ENCODE peak calls at places on chromosomes 6 and 20, in eight cellular contexts. O, K, Q, G, I, L, F and H are unnamed samples.

GRCh38 chr20:25376236-25376635 is 14.4 kb downstream of the ABHD12 start:
- DNase-seq in L (no peak), G (no peak), O (no peak), K (no peak), F (no peak), I (no peak), Q (no peak), H (no peak)

GRCh38 chr20:58622671-58623578 is 28.2 kb upstream of the STX16 start:
- DNase-seq in L (no peak), K (no peak), I (no peak), G (no peak), O (no peak), F (no peak), Q (no peak), H (no peak)

GRCh38 chr6:51600514-51600913 is 486.9 kb downstream of the PKHD1 start:
- DNase-seq in G (no peak), K (no peak), F (no peak), I (no peak), Q (no peak), O (no peak), L (no peak), H (no peak)

GRCh38 chr6:7085911-7086310 is 21.9 kb upstream of the RREB1 start:
- DNase-seq in Q (no peak), G (no peak), L (no peak), I (no peak), O (no peak), F (no peak), K (no peak), H (no peak)

GRCh38 chr6:27630727-27631613 is 158.1 kb upstream of the ZNF184 start:
- DNase-seq in G (no peak), O (peak), I (peak), F (no peak), Q (peak), L (no peak), K (peak), H (no peak)

GRCh38 chr6:167996424-167997199 is 859 bp upstream of the KIF25 start:
- DNase-seq in G (no peak), I (peak), L (no peak), K (no peak), Q (no peak), O (no peak), F (no peak), H (no peak)

GRCh38 chr6:7975764-7976146 is 65.2 kb upstream of the TXNDC5 start:
- DNase-seq in L (no peak), O (no peak), Q (peak), G (no peak), F (no peak), K (no peak), I (no peak), H (no peak)

GRCh38 chr20:54108394-54108643 is 37.9 kb upstream of the BCAS1 start:
- DNase-seq in K (no peak), L (no peak), Q (no peak), G (no peak), I (no peak), O (no peak), F (no peak), H (no peak)

GRCh38 chr6:139433647-139434419 is 59.4 kb upstream of the CITED2 start:
- DNase-seq in I (no peak), G (no peak), Q (peak), F (no peak), O (no peak), K (no peak), L (no peak), H (no peak)